ENCODE peak calls at places on chromosome 20, in nine cellular contexts. One of them, this sample, is unnamed.

GRCh38 chr20:54643761-54644160 is 168.4 kb downstream of the DOK5 start:
- DNase-seq in spleen: no peak
- DNase-seq in astrocyte of the cerebellum: peak
- DNase-seq in upper lobe of right lung: no peak
- DNase-seq in esophagus muscularis mucosa: no peak
- DNase-seq in HCT116: no peak
- DNase-seq in pancreas: peak
- DNase-seq in heart left ventricle: no peak
- DNase-seq in lower leg skin: no peak
- DNase-seq in this sample: peak

GRCh38 chr20:4134355-4134834 is 119.0 kb upstream of the RNF24 start:
- DNase-seq in spleen: no peak
- DNase-seq in astrocyte of the cerebellum: no peak
- DNase-seq in upper lobe of right lung: no peak
- DNase-seq in esophagus muscularis mucosa: no peak
- DNase-seq in HCT116: no peak
- DNase-seq in pancreas: no peak
- DNase-seq in heart left ventricle: no peak
- DNase-seq in lower leg skin: no peak
- DNase-seq in this sample: no peak

GRCh38 chr20:45971425-45971674 is 653 bp downstream of the ZNF335 start:
- DNase-seq in spleen: no peak
- DNase-seq in astrocyte of the cerebellum: no peak
- DNase-seq in upper lobe of right lung: no peak
- DNase-seq in esophagus muscularis mucosa: no peak
- DNase-seq in HCT116: no peak
- DNase-seq in pancreas: no peak
- DNase-seq in heart left ventricle: no peak
- DNase-seq in lower leg skin: no peak
- DNase-seq in this sample: no peak

GRCh38 chr20:18717062-18717461 is 96.5 kb upstream of the SCP2D1 start:
- DNase-seq in spleen: no peak
- DNase-seq in astrocyte of the cerebellum: no peak
- DNase-seq in upper lobe of right lung: no peak
- DNase-seq in esophagus muscularis mucosa: no peak
- DNase-seq in HCT116: no peak
- DNase-seq in pancreas: no peak
- DNase-seq in heart left ventricle: no peak
- DNase-seq in lower leg skin: no peak
- DNase-seq in this sample: no peak

GRCh38 chr20:52601295-52601971 is 370.7 kb upstream of the TSHZ2 start:
- DNase-seq in spleen: no peak
- DNase-seq in astrocyte of the cerebellum: no peak
- DNase-seq in upper lobe of right lung: no peak
- DNase-seq in esophagus muscularis mucosa: no peak
- DNase-seq in HCT116: no peak
- DNase-seq in pancreas: no peak
- DNase-seq in heart left ventricle: no peak
- DNase-seq in lower leg skin: peak
- DNase-seq in this sample: no peak

GRCh38 chr20:25858495-25859425 is 162.1 kb upstream of the ZNF337 start:
- DNase-seq in spleen: peak
- DNase-seq in astrocyte of the cerebellum: no peak
- DNase-seq in upper lobe of right lung: no peak
- DNase-seq in esophagus muscularis mucosa: no peak
- DNase-seq in HCT116: no peak
- DNase-seq in pancreas: no peak
- DNase-seq in heart left ventricle: no peak
- DNase-seq in lower leg skin: no peak
- DNase-seq in this sample: no peak

GRCh38 chr20:13649548-13649947 is 10.8 kb upstream of the TASP1 start:
- DNase-seq in spleen: no peak
- DNase-seq in astrocyte of the cerebellum: peak
- DNase-seq in upper lobe of right lung: no peak
- DNase-seq in esophagus muscularis mucosa: no peak
- DNase-seq in HCT116: no peak
- DNase-seq in pancreas: no peak
- DNase-seq in heart left ventricle: peak
- DNase-seq in lower leg skin: peak
- DNase-seq in this sample: peak

GRCh38 chr20:14879020-14879697 is 541.7 kb upstream of the FLRT3 start:
- DNase-seq in spleen: no peak
- DNase-seq in astrocyte of the cerebellum: peak
- DNase-seq in upper lobe of right lung: no peak
- DNase-seq in esophagus muscularis mucosa: no peak
- DNase-seq in HCT116: peak
- DNase-seq in pancreas: no peak
- DNase-seq in heart left ventricle: no peak
- DNase-seq in lower leg skin: no peak
- DNase-seq in this sample: peak

GRCh38 chr20:22529150-22530019 is 55.0 kb downstream of the FOXA2 start:
- DNase-seq in spleen: no peak
- DNase-seq in astrocyte of the cerebellum: no peak
- DNase-seq in upper lobe of right lung: no peak
- DNase-seq in esophagus muscularis mucosa: peak
- DNase-seq in HCT116: no peak
- DNase-seq in pancreas: no peak
- DNase-seq in heart left ventricle: no peak
- DNase-seq in lower leg skin: no peak
- DNase-seq in this sample: no peak

GRCh38 chr20:12252793-12253192 is 335.1 kb downstream of the BTBD3 start:
- DNase-seq in spleen: no peak
- DNase-seq in astrocyte of the cerebellum: peak
- DNase-seq in upper lobe of right lung: no peak
- DNase-seq in esophagus muscularis mucosa: peak
- DNase-seq in HCT116: no peak
- DNase-seq in pancreas: no peak
- DNase-seq in heart left ventricle: no peak
- DNase-seq in lower leg skin: no peak
- DNase-seq in this sample: no peak

GRCh38 chr20:53642196-53643030 is 48.8 kb upstream of the ZNF217 start:
- DNase-seq in spleen: no peak
- DNase-seq in astrocyte of the cerebellum: no peak
- DNase-seq in upper lobe of right lung: no peak
- DNase-seq in esophagus muscularis mucosa: no peak
- DNase-seq in HCT116: peak
- DNase-seq in pancreas: peak
- DNase-seq in heart left ventricle: peak
- DNase-seq in lower leg skin: peak
- DNase-seq in this sample: peak

GRCh38 chr20:14698125-14698524 is 360.7 kb upstream of the FLRT3 start:
- DNase-seq in spleen: no peak
- DNase-seq in astrocyte of the cerebellum: no peak
- DNase-seq in upper lobe of right lung: no peak
- DNase-seq in esophagus muscularis mucosa: no peak
- DNase-seq in HCT116: no peak
- DNase-seq in pancreas: no peak
- DNase-seq in heart left ventricle: no peak
- DNase-seq in lower leg skin: no peak
- DNase-seq in this sample: no peak

GRCh38 chr20:49187330-49188100 is 619 bp downstream of the STAU1 start:
- DNase-seq in spleen: no peak
- DNase-seq in astrocyte of the cerebellum: no peak
- DNase-seq in upper lobe of right lung: peak
- DNase-seq in esophagus muscularis mucosa: no peak
- DNase-seq in HCT116: no peak
- DNase-seq in pancreas: peak
- DNase-seq in heart left ventricle: peak
- DNase-seq in lower leg skin: no peak
- DNase-seq in this sample: no peak

GRCh38 chr20:11919046-11919445 is 1.4 kb downstream of the BTBD3 start:
- DNase-seq in spleen: no peak
- DNase-seq in astrocyte of the cerebellum: peak
- DNase-seq in upper lobe of right lung: no peak
- DNase-seq in esophagus muscularis mucosa: no peak
- DNase-seq in HCT116: no peak
- DNase-seq in pancreas: peak
- DNase-seq in heart left ventricle: peak
- DNase-seq in lower leg skin: no peak
- DNase-seq in this sample: no peak

GRCh38 chr20:33176101-33176500 is 8.1 kb downstream of the BPIFA2 start:
- DNase-seq in spleen: no peak
- DNase-seq in astrocyte of the cerebellum: no peak
- DNase-seq in upper lobe of right lung: no peak
- DNase-seq in esophagus muscularis mucosa: no peak
- DNase-seq in HCT116: no peak
- DNase-seq in pancreas: no peak
- DNase-seq in heart left ventricle: no peak
- DNase-seq in lower leg skin: no peak
- DNase-seq in this sample: no peak

GRCh38 chr20:9051508-9051907 is 17.4 kb upstream of the PLCB4 start:
- DNase-seq in spleen: no peak
- DNase-seq in astrocyte of the cerebellum: peak
- DNase-seq in upper lobe of right lung: no peak
- DNase-seq in esophagus muscularis mucosa: no peak
- DNase-seq in HCT116: peak
- DNase-seq in pancreas: no peak
- DNase-seq in heart left ventricle: no peak
- DNase-seq in lower leg skin: peak
- DNase-seq in this sample: peak

GRCh38 chr20:7272512-7272911 is 505.0 kb downstream of the BMP2 start:
- DNase-seq in spleen: no peak
- DNase-seq in astrocyte of the cerebellum: peak
- DNase-seq in upper lobe of right lung: no peak
- DNase-seq in esophagus muscularis mucosa: no peak
- DNase-seq in HCT116: no peak
- DNase-seq in pancreas: no peak
- DNase-seq in heart left ventricle: no peak
- DNase-seq in lower leg skin: no peak
- DNase-seq in this sample: peak
- TF ChIP-seq CTCF in spleen: no peak
- TF ChIP-seq CTCF in astrocyte of the cerebellum: peak
- TF ChIP-seq CTCF in upper lobe of right lung: no peak
- TF ChIP-seq CTCF in esophagus muscularis mucosa: no peak
- TF ChIP-seq CTCF in HCT116: no peak
- TF ChIP-seq CTCF in pancreas: no peak
- TF ChIP-seq CTCF in heart left ventricle: peak
- TF ChIP-seq CTCF in lower leg skin: no peak
- TF ChIP-seq CTCF in this sample: no peak

GRCh38 chr20:58330692-58331091 is 21.2 kb downstream of the RAB22A start:
- DNase-seq in spleen: no peak
- DNase-seq in astrocyte of the cerebellum: no peak
- DNase-seq in upper lobe of right lung: no peak
- DNase-seq in esophagus muscularis mucosa: peak
- DNase-seq in HCT116: no peak
- DNase-seq in pancreas: no peak
- DNase-seq in heart left ventricle: peak
- DNase-seq in lower leg skin: no peak
- DNase-seq in this sample: peak
- H3K4me3 ChIP-seq in spleen: no peak
- H3K4me3 ChIP-seq in astrocyte of the cerebellum: no peak
- H3K4me3 ChIP-seq in upper lobe of right lung: no peak
- H3K4me3 ChIP-seq in esophagus muscularis mucosa: no peak
- H3K4me3 ChIP-seq in HCT116: no peak
- H3K4me3 ChIP-seq in pancreas: no peak
- H3K4me3 ChIP-seq in heart left ventricle: no peak
- H3K4me3 ChIP-seq in lower leg skin: no peak
- H3K4me3 ChIP-seq in this sample: no peak

GRCh38 chr20:540391-541201 is 3.0 kb downstream of the CSNK2A1 start:
- DNase-seq in spleen: no peak
- DNase-seq in astrocyte of the cerebellum: no peak
- DNase-seq in upper lobe of right lung: no peak
- DNase-seq in esophagus muscularis mucosa: no peak
- DNase-seq in HCT116: no peak
- DNase-seq in pancreas: no peak
- DNase-seq in heart left ventricle: no peak
- DNase-seq in lower leg skin: no peak
- DNase-seq in this sample: no peak
- TF ChIP-seq CTCF in spleen: no peak
- TF ChIP-seq CTCF in astrocyte of the cerebellum: no peak
- TF ChIP-seq CTCF in upper lobe of right lung: no peak
- TF ChIP-seq CTCF in esophagus muscularis mucosa: no peak
- TF ChIP-seq CTCF in HCT116: no peak
- TF ChIP-seq CTCF in pancreas: no peak
- TF ChIP-seq CTCF in heart left ventricle: no peak
- TF ChIP-seq CTCF in lower leg skin: no peak
- TF ChIP-seq CTCF in this sample: no peak

DNA sequence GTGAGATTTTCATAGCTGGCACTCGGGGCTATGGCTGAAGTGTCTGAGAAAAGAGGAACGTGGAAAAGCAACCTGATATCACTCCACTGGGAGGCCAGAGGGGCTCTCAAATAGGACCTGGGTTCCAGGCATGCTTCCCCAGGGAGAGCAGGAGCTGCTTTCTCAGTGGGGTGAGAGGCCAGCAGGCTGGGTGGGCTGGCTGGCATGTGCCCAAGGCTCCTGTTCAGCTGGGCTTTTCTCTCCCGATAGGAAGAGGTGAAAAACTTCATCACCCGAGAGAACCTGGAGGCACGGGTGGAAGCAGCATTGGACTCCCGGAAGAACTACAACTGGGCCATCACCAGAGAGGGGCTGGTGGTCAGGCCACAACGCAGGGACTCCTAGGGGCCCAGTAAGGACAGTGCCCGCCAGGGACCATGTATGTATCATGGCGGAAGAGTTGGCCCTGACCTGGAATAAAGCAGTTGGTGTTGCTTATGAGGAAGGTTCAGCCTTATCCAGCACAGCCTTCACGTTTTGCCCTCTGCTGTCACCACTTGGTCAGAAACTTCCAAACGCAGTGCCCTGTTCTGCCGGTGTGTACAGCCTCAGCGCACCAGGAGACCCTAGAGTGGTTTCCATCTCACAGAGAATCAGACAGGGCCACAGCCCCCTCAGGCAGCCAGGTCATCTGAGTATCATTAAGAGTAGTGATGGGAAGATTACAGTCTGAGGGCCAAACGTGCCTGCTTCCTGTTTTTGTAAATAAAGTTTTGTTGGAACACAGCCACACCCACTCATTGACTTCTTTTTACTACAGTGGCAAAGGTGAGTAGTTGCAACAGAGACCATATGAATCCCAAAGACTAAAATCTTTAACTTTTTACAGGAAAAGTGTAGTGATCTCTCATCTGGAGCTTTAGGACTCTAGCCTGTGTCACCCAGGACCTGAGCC is 1.9 kb downstream of the MRPS26 start:
- DNase-seq in spleen: no peak
- DNase-seq in astrocyte of the cerebellum: no peak
- DNase-seq in upper lobe of right lung: no peak
- DNase-seq in esophagus muscularis mucosa: no peak
- DNase-seq in HCT116: no peak
- DNase-seq in pancreas: peak
- DNase-seq in heart left ventricle: no peak
- DNase-seq in lower leg skin: no peak
- DNase-seq in this sample: no peak
- H3K4me3 ChIP-seq in spleen: peak
- H3K4me3 ChIP-seq in astrocyte of the cerebellum: no peak
- H3K4me3 ChIP-seq in upper lobe of right lung: peak
- H3K4me3 ChIP-seq in esophagus muscularis mucosa: no peak
- H3K4me3 ChIP-seq in HCT116: peak
- H3K4me3 ChIP-seq in pancreas: no peak
- H3K4me3 ChIP-seq in heart left ventricle: no peak
- H3K4me3 ChIP-seq in lower leg skin: no peak
- H3K4me3 ChIP-seq in this sample: no peak

GRCh38 chr20:2451939-2452732 is 18.5 kb downstream of the SNRPB start:
- DNase-seq in spleen: no peak
- DNase-seq in astrocyte of the cerebellum: peak
- DNase-seq in upper lobe of right lung: no peak
- DNase-seq in esophagus muscularis mucosa: peak
- DNase-seq in HCT116: peak
- DNase-seq in pancreas: peak
- DNase-seq in heart left ventricle: peak
- DNase-seq in lower leg skin: peak
- DNase-seq in this sample: peak
- TF ChIP-seq CTCF in spleen: peak
- TF ChIP-seq CTCF in astrocyte of the cerebellum: peak
- TF ChIP-seq CTCF in upper lobe of right lung: peak
- TF ChIP-seq CTCF in esophagus muscularis mucosa: peak
- TF ChIP-seq CTCF in HCT116: peak
- TF ChIP-seq CTCF in pancreas: peak
- TF ChIP-seq CTCF in heart left ventricle: peak
- TF ChIP-seq CTCF in lower leg skin: no peak
- TF ChIP-seq CTCF in this sample: peak